ENCODE peak calls at places on chromosome 6, in six cellular contexts. V is A549; P is stomach; N is caudate nucleus; F is HCT116; K is CD8-positive, alpha-beta memory T cell. M is an unnamed sample.

GRCh38 chr6:132731086-132731485 is 17.2 kb upstream of the VNN1 start:
- DNase-seq in V (no peak), P (no peak), N (no peak), F (no peak), K (no peak), M (no peak)

GRCh38 chr6:2403546-2403945 is 158.1 kb upstream of the GMDS start:
- DNase-seq in V (peak), P (peak), N (no peak), F (no peak), K (no peak), M (no peak)

GRCh38 chr6:41327177-41327576 is 8.2 kb upstream of the NCR2 start:
- DNase-seq in V (no peak), P (no peak), N (no peak), F (no peak), K (no peak), M (no peak)

GRCh38 chr6:117483645-117484016 is 1.2 kb downstream of the DCBLD1 start:
- DNase-seq in V (no peak), P (no peak), N (no peak), F (no peak), K (no peak), M (peak)

GRCh38 chr6:27290065-27290849 is 21.8 kb downstream of the POM121L2 start:
- DNase-seq in V (peak), P (no peak), N (no peak), F (no peak), K (no peak), M (no peak)

GRCh38 chr6:118551063-118551672 is 3.1 kb downstream of the PLN start:
- DNase-seq in V (peak), P (no peak), N (no peak), F (peak), K (no peak), M (peak)

GRCh38 chr6:165658395-165659058 is 4.5 kb downstream of the PDE10A start:
- DNase-seq in V (no peak), P (peak), N (no peak), F (no peak), K (no peak), M (no peak)

GRCh38 chr6:83442752-83443151 is 11.9 kb upstream of the ME1 start:
- DNase-seq in V (no peak), P (no peak), N (no peak), F (no peak), K (no peak), M (no peak)

GRCh38 chr6:156687875-156688549 is 89.2 kb upstream of the ARID1B start:
- DNase-seq in V (no peak), P (peak), N (peak), F (peak), K (no peak), M (no peak)

GRCh38 chr6:6931047-6932025 is 176.4 kb upstream of the RREB1 start:
- DNase-seq in V (no peak), P (no peak), N (no peak), F (no peak), K (no peak), M (no peak)

GRCh38 chr6:129507059-129507807 is 202.7 kb downstream of the ARHGAP18 start:
- DNase-seq in V (no peak), P (no peak), N (no peak), F (no peak), K (no peak), M (peak)

GRCh38 chr6:43328528-43328927 is 19.9 kb upstream of the CRIP3 start:
- DNase-seq in V (no peak), P (no peak), N (no peak), F (no peak), K (no peak), M (no peak)

GRCh38 chr6:136792945-136793289 is 640 bp upstream of the MAP3K5 start:
- DNase-seq in V (peak), P (peak), N (peak), F (peak), K (peak), M (peak)

GRCh38 chr6:111653434-111653833 is 47.8 kb upstream of the TRAF3IP2 start:
- DNase-seq in V (no peak), P (no peak), N (no peak), F (no peak), K (no peak), M (no peak)

GRCh38 chr6:107202876-107203468 is 87.7 kb upstream of the BEND3 start:
- DNase-seq in V (no peak), P (no peak), N (no peak), F (no peak), K (no peak), M (no peak)

GRCh38 chr6:132087391-132087790 is 136.2 kb upstream of the CCN2 start:
- DNase-seq in V (no peak), P (no peak), N (no peak), F (no peak), K (no peak), M (no peak)

GRCh38 chr6:121573466-121573865 is 138.0 kb downstream of the GJA1 start:
- DNase-seq in V (no peak), P (no peak), N (no peak), F (no peak), K (no peak), M (no peak)

GRCh38 chr6:83976037-83976755 is 57.4 kb upstream of the MRAP2 start:
- DNase-seq in V (no peak), P (no peak), N (no peak), F (no peak), K (no peak), M (no peak)

GRCh38 chr6:170233304-170234205 is 57.3 kb downstream of the DLL1 start:
- DNase-seq in V (no peak), P (no peak), N (no peak), F (no peak), K (no peak), M (no peak)

GRCh38 chr6:115796061-115796460 is 264.6 kb downstream of the FRK start:
- DNase-seq in V (no peak), P (no peak), N (no peak), F (no peak), K (no peak), M (peak)

GRCh38 chr6:27133281-27134227 is 113.9 kb upstream of the PRSS16 start:
- DNase-seq in V (peak), P (peak), N (no peak), F (peak), K (peak), M (no peak)

GRCh38 chr6:41445268-41445667 is 100.9 kb upstream of the FOXP4 start:
- DNase-seq in V (no peak), P (no peak), N (no peak), F (no peak), K (no peak), M (no peak)

GRCh38 chr6:158347335-158347734 is 35.1 kb downstream of the TULP4 start:
- DNase-seq in V (no peak), P (no peak), N (no peak), F (no peak), K (no peak), M (no peak)

GRCh38 chr6:3696525-3696924 is 55.0 kb downstream of the PXDC1 start:
- DNase-seq in V (no peak), P (no peak), N (no peak), F (no peak), K (no peak), M (no peak)

GRCh38 chr6:153024401-153025017 is 22.0 kb upstream of the MTRF1L start:
- DNase-seq in V (peak), P (peak), N (no peak), F (peak), K (no peak), M (peak)

GRCh38 chr6:136790411-136791295 is 1.6 kb downstream of the MAP3K5 start:
- DNase-seq in V (no peak), P (no peak), N (no peak), F (no peak), K (no peak), M (no peak)

GRCh38 chr6:170282512-170283158 is 8.2 kb downstream of the DLL1 start:
- DNase-seq in V (no peak), P (peak), N (no peak), F (no peak), K (no peak), M (no peak)

GRCh38 chr6:134238960-134239795 is 78.7 kb downstream of the SGK1 start:
- DNase-seq in V (no peak), P (no peak), N (no peak), F (no peak), K (no peak), M (no peak)

GRCh38 chr6:154754152-154754551 is 20.9 kb downstream of the SCAF8 start:
- DNase-seq in V (no peak), P (no peak), N (no peak), F (no peak), K (no peak), M (peak)
- H3K27ac ChIP-seq in V (no peak), P (peak), N (no peak), F (no peak), K (no peak), M (no peak)

DNA sequence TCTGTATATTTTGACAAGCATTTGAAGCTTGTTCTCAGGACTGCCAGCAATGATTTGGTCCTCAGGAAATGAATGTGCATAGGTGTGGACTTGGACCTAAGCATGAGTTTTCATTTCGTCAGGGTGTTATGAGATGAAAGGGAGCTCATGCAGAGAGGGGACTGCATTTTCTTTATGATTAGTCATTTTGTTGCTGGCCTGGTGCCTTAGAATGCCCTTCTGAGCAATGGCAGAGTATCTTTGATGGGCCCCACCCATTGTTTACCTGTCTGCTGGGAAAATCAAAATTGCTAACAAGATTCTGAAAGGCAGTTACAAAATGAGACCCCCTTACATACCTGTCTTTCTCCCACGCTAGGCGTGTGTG is 51.5 kb upstream of the MTHFD1L start:
- DNase-seq in V (peak), P (no peak), N (no peak), F (peak), K (no peak), M (peak)
- H3K27ac ChIP-seq in V (peak), P (peak), N (no peak), F (peak), K (no peak), M (no peak)

GRCh38 chr6:34526992-34527728 is 29.0 kb downstream of the SPDEF start:
- DNase-seq in V (peak), P (peak), N (peak), F (peak), K (peak), M (peak)
- H3K27ac ChIP-seq in V (peak), P (peak), N (no peak), F (no peak), K (no peak), M (peak)

GRCh38 chr6:55601120-55601519 is 22.1 kb upstream of the HMGCLL1 start:
- DNase-seq in V (no peak), P (no peak), N (no peak), F (no peak), K (no peak), M (no peak)
- H3K27ac ChIP-seq in V (no peak), P (no peak), N (no peak), F (no peak), K (no peak), M (no peak)

M was measured in RWPE1.